ENCODE peak calls at places on chromosomes 7 and 10, in eight cellular contexts. N is spleen, J is A549, C is heart left ventricle, M is body of pancreas, O is esophagus muscularis mucosa, I is HCT116, B is stomach. X is an unnamed sample.

GRCh38 chr10:31683682-31684081 is 244.9 kb downstream of the ARHGAP12 start:
- DNase-seq in J (no peak), O (no peak), N (no peak), I (peak; percentile 7), B (no peak), C (no peak), M (no peak), X (no peak)

GRCh38 chr7:111392976-111393762 is 169.1 kb downstream of the IMMP2L start:
- DNase-seq in M (no peak), J (no peak), I (no peak), O (no peak), C (no peak), N (no peak), B (no peak), X (no peak)

GRCh38 chr10:130751106-130751840 is 560.2 kb downstream of the TCERG1L start:
- DNase-seq in N (peak; percentile 58), B (peak; percentile 24), M (no peak), I (no peak), O (no peak), C (peak; percentile 8), J (no peak), X (no peak)

GRCh38 chr10:3776796-3777571 is 8.0 kb downstream of the KLF6 start:
- DNase-seq in M (peak; percentile 65), B (peak; percentile 71), N (no peak), C (no peak), J (no peak), I (peak; percentile 59), O (no peak), X (peak; percentile 53)

GRCh38 chr10:28778524-28778923 is 101.2 kb downstream of the BAMBI start:
- DNase-seq in B (no peak), M (no peak), J (no peak), I (no peak), C (no peak), N (no peak), O (no peak), X (no peak)

GRCh38 chr10:22618081-22618785 is 96.1 kb downstream of the PIP4K2A start:
- DNase-seq in C (no peak), J (no peak), O (no peak), M (no peak), B (no peak), I (peak; percentile 39), N (no peak), X (no peak)

GRCh38 chr7:123346771-123347170 is 147.0 kb upstream of the SLC13A1 start:
- DNase-seq in M (no peak), C (no peak), J (no peak), N (no peak), I (no peak), O (no peak), B (no peak), X (no peak)

GRCh38 chr10:21732067-21732772 is 198.2 kb downstream of the MLLT10 start:
- DNase-seq in M (peak; percentile 63), N (peak; percentile 82), J (peak; percentile 74), O (no peak), B (no peak), C (peak; percentile 59), I (peak; percentile 44), X (peak; percentile 61)

GRCh38 chr7:91940171-91940570 is 491 bp upstream of the AKAP9 start:
- DNase-seq in J (peak; percentile 37), C (peak; percentile 31), I (no peak), O (no peak), N (no peak), B (no peak), M (peak; percentile 27), X (no peak)

DNA sequence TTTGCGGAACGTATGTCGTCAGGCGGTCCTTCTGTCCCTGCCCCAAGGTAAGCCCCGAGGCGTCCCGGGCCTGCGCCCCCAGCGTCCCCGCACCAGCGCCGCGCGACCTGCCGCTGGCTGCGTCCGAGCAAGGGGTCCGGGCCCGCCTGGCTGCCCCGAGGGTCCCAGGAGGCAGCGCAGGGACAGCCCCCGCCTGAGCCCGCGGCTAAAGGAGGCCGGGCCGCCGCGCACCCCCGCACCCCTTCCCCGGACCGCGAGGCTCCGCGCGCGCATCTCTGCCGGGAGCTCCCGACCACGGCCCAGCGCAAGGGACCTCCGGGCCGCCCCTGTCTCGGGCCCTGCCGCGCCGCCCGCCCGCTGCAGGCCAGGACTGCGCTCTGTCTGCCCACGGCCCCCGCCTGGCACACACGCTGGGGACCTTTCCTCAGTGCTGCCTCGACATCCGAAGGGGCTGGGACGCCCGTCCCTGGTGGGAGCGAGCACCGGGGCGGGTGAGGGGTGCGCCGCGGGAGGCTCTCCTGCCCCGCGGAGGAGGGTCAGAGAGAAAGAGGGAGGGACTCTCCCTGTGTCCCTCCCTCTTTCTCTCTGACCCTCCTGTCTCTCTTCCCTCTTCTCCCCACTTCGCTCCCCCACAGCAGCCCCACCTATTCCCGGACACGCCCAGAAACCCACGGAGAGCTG is 25.0 kb downstream of the SHH start:
- DNase-seq in C (no peak), N (peak; percentile 69), B (no peak), M (peak; percentile 3), I (no peak), O (no peak), J (peak; percentile 55), X (no peak)
- TF ChIP-seq POLR2A in C (no peak), N (no peak), B (no peak), M (no peak), I (no peak), O (no peak), J (no peak), X (no peak)

DNA sequence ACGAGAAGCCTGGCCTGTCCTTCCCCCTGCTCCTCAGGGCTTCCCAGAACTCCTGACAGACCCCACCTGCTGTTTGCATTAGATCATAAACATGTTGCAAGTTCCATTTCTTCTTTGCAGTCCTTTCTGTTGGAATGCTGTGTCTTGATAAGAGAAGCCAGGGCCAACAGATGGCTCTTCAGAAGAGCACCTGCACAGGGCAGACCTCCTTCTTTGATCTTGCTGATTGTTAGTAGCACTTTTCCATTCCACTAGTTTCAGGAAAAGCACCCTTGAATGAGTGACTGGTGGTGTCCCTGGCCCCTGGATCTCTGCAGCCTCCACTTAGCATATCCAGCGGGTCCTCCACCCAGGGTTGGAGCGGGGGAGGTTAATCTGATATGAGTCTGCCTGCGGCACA is 243.2 kb downstream of the GFRA1 start:
- DNase-seq in O (peak; percentile 74), B (no peak), C (no peak), I (no peak), M (no peak), N (no peak), J (no peak), X (no peak)
- TF ChIP-seq CTCF in O (no peak), B (no peak), C (no peak), I (no peak), M (no peak), N (no peak), J (no peak), X (no peak)

GRCh38 chr7:26188291-26188999 is 12.1 kb downstream of the HNRNPA2B1 start:
- DNase-seq in J (no peak), B (no peak), I (no peak), O (no peak), M (no peak), C (no peak), N (no peak), X (no peak)
- TF ChIP-seq POLR2A in J (no peak), B (no peak), I (no peak), O (no peak), M (no peak), C (no peak), N (no peak), X (no peak)

DNA sequence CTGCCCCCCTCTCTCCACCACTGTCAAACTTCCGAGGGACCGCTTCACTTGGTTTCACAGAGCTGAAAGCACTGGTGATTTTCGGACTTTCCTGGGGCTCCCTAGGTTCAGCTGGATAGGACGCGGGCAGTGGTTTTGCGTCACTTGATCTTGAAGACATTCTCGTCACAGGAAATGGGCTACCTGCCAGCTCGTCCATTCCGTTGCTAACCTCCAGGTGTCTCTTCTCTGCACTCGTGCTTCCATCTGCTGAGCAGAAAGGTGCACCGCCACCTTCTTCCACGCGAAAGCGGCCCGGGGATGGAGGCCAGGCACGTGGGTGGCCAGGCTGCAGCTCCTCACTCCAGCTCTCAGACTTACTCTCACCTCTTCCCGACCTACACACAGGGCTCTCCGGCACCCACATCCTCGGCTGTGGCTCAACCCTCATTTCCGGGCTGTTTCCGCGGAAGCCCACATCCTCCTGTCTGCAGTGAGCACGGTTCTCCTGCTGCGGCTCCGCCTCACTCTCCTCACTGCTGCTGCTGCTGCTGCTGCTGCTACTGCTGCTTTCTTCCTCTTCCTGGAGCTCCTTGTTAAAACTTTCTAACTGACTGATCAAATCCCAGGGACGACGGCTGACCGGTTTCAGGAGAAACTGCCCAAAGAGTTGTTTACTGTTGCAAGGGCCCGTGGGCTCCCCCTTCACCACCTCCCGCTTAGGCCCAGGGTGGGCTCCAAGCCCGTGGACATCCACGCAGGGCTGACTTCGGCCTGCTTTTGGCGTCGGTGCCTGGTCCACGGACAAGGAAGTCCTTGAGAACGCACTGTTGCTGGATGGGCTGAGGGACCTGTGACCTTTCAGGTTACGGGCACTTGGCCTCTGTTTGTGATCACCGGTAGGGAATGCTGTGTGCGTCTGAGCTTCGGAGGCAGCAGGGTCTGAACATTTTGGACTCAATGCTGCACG is 32.1 kb downstream of the JCAD start:
- DNase-seq in I (peak; percentile 12), M (peak; percentile 50), N (peak; percentile 95), B (peak; percentile 65), C (peak; percentile 75), O (no peak), J (no peak), X (no peak)
- TF ChIP-seq CTCF in I (peak; percentile 38), M (no peak), N (no peak), B (no peak), C (no peak), O (no peak), J (no peak), X (no peak)

DNA sequence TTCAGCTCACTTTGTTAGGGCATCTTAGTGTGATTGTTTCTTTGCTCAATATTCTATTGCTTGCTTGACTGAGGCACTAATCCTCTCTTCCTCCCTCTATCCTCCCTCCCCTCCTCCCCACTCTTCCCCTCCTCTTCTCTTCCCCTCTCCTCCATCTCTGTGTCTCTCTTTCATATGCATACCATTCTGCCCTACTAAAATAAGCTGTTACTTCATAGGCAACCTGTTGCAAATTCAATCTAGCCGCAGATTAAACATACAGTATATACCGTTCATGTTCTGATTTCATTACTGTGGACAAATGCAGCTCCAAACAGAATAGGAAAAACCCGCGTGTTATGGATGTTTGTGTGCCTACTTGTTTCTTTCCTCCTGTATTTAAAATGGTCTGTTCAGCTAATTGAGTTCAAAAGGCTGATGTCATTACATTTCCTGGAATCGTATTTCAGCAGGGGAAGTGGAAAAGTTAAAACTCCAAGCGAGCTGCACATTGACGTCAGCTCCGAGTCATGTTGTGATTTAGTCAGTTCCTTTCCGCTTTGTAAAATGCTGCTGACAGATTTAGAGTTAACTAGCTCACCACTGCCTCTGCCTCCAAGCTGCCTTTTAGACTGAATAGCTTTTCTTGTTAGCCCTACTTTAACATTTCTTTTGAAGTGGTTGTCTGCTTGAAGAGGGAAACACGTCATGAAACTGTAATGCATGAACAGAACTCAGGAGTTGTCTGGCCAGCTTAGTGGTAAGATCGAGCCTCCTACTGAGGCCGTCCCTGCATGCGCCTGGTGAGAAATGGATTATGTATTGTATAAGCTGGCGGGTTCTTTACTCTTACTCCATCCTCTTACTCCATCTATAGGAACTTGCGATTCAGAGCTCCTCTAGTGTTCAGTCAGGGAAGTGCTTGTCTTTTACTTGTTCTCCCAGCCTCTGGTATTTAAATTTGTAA is 69.0 kb downstream of the CREM start:
- DNase-seq in B (peak; percentile 65), I (peak; percentile 82), M (peak; percentile 69), O (no peak), C (peak; percentile 86), J (peak; percentile 70), N (peak; percentile 79), X (peak; percentile 40)
- TF ChIP-seq POLR2A in B (no peak), I (no peak), M (no peak), O (no peak), C (peak; percentile 23), J (no peak), N (peak; percentile 65), X (peak; percentile 29)

GRCh38 chr10:48801026-48801425 is 116.4 kb downstream of the WDFY4 start:
- DNase-seq in I (no peak), B (no peak), N (no peak), J (no peak), M (no peak), C (no peak), O (peak; percentile 72), X (no peak)
- TF ChIP-seq CTCF in I (no peak), B (no peak), N (no peak), J (no peak), M (no peak), C (no peak), O (no peak), X (no peak)